ENCODE peak calls at places on chromosomes 5 and 9, in nine cellular contexts. L is AG04449, G is GM20000, Z is endodermal cell, K is MM.1S, V is lower leg skin, W is heart right ventricle, O is fibroblast of the aortic adventitia, J is AG10803. H is an unnamed sample.
A peak's percentile ranks its signal among the peaks of the same experiment; 100 is the strongest.

GRCh38 chr9:71984388-71985069 is 73.1 kb downstream of the C9orf85 start:
- DNase-seq in J (peak; percentile 90), K (no peak), Z (peak; percentile 65), W (peak; percentile 64), V (no peak), G (no peak), O (peak; percentile 60), L (peak; percentile 29), H (no peak)

GRCh38 chr9:92590386-92590785 is 54.6 kb upstream of the ECM2 start:
- DNase-seq in J (peak; percentile 60), W (peak; percentile 84), K (no peak), L (no peak), V (peak; percentile 76), O (peak; percentile 85), Z (no peak), G (no peak), H (no peak)

GRCh38 chr5:8458038-8458383 is 589.1 kb downstream of the MTRR start:
- DNase-seq in V (no peak), L (no peak), W (no peak), G (peak; percentile 10), O (peak; percentile 25), K (no peak), Z (no peak), J (peak; percentile 27), H (no peak)

GRCh38 chr5:121182788-121183490 is 668.7 kb upstream of the FTMT start:
- DNase-seq in O (peak; percentile 1), Z (no peak), V (no peak), L (no peak), K (no peak), G (no peak), J (no peak), W (no peak), H (no peak)

GRCh38 chr5:123299124-123299523 is 124.1 kb downstream of the CEP120 start:
- DNase-seq in J (no peak), O (no peak), K (no peak), V (no peak), L (no peak), Z (no peak), G (no peak), W (no peak), H (no peak)

GRCh38 chr5:116532762-116533525 is 41.7 kb downstream of the SEMA6A start:
- DNase-seq in K (no peak), W (no peak), G (no peak), O (no peak), V (no peak), Z (no peak), L (no peak), J (no peak), H (no peak)

GRCh38 chr9:119736478-119737454 is 367.5 kb upstream of the BRINP1 start:
- DNase-seq in G (peak; percentile 57), Z (no peak), K (no peak), W (no peak), O (no peak), V (no peak), L (no peak), J (no peak), H (no peak)

GRCh38 chr9:17462869-17463464 is 115.9 kb upstream of the SH3GL2 start:
- DNase-seq in L (peak; percentile 16), G (peak; percentile 13), W (peak; percentile 27), J (peak; percentile 65), V (peak; percentile 26), O (peak; percentile 80), Z (peak; percentile 57), K (peak; percentile 13), H (no peak)

GRCh38 chr9:17484906-17485305 is 94.0 kb upstream of the SH3GL2 start:
- DNase-seq in L (peak; percentile 19), O (no peak), G (no peak), V (no peak), Z (no peak), J (peak; percentile 29), W (no peak), K (no peak), H (no peak)

GRCh38 chr9:110266786-110267185 is 10.5 kb upstream of the TXN start:
- DNase-seq in G (no peak), L (no peak), W (no peak), Z (no peak), K (no peak), V (no peak), J (no peak), O (no peak), H (no peak)

GRCh38 chr5:115543931-115544370 is 624 bp downstream of the FEM1C start:
- DNase-seq in J (peak; percentile 54), L (no peak), G (peak; percentile 57), O (peak; percentile 70), W (peak; percentile 52), K (peak; percentile 83), V (peak; percentile 57), Z (no peak), H (no peak)

GRCh38 chr5:56142620-56143431 is 90.3 kb downstream of the ANKRD55 start:
- DNase-seq in G (peak; percentile 15), Z (no peak), J (no peak), V (no peak), W (no peak), K (peak; percentile 97), L (no peak), O (no peak), H (no peak)

GRCh38 chr5:37835400-37835973 is 4.4 kb downstream of the GDNF start:
- DNase-seq in K (no peak), J (no peak), L (no peak), V (no peak), W (no peak), O (no peak), G (no peak), Z (no peak), H (no peak)

GRCh38 chr9:11142965-11143738 is 530.4 kb upstream of the PTPRD start:
- DNase-seq in L (no peak), O (no peak), J (no peak), K (no peak), Z (no peak), G (no peak), W (no peak), V (no peak), H (no peak)

GRCh38 chr9:11144750-11145149 is 531.9 kb upstream of the PTPRD start:
- DNase-seq in J (no peak), W (no peak), L (no peak), O (no peak), K (no peak), Z (no peak), V (no peak), G (no peak), H (no peak)

GRCh38 chr9:11148189-11148588 is 535.4 kb upstream of the PTPRD start:
- DNase-seq in G (no peak), V (no peak), O (no peak), J (no peak), W (no peak), L (no peak), Z (no peak), K (no peak), H (no peak)

GRCh38 chr9:11149065-11149464 is 536.3 kb upstream of the PTPRD start:
- DNase-seq in W (no peak), J (no peak), Z (peak; percentile 84), V (no peak), K (no peak), G (no peak), O (no peak), L (no peak), H (no peak)
- TF ChIP-seq CTCF in W (no peak), J (no peak), Z (peak; percentile 71), V (no peak), K (peak; percentile 5), G (no peak), O (no peak), L (no peak), H (peak; percentile 24)

DNA sequence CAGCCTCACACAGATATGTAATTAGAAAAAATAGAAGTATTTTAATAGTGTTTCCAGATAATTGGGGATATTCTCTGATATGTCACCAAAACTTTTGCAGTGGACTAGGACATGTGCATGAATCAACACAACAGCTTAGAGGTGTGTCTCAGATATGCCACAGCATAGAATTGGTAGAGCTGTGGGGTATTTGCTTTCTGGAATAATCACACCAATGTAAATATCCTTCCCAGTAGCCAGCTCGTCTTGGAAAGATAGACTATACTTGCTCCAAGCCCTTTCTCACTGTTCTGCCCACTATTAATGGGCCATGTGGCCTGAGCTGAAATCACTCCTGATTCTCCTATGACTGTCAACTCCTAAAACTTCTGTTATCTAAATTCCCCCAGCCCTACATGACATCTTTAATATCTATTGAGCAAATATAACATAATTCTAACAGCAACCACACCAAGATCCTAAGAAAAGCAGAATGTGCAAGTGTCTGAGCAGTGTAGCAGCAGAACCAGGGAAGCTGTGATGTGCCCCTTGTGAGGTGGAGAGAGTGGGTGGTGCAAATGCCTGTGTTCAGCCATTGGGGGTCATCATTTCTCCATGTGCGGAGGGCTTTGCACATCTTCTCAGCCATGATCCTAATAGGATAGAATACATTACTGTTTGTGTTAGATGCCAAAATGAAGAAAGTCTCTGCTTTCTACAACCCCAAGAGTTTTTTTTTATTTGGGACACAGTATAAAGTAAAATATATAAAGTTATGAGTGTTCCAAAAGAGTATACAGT is 65.0 kb downstream of the MELK start:
- DNase-seq in J (no peak), V (no peak), O (peak; percentile 6), K (no peak), G (no peak), L (no peak), W (no peak), Z (no peak), H (no peak)
- TF ChIP-seq CTCF in J (no peak), V (no peak), O (no peak), K (no peak), G (peak; percentile 35), L (no peak), W (no peak), Z (peak; percentile 24), H (peak; percentile 23)

GRCh38 chr9:136138566-136138965 is 19.9 kb upstream of the TMEM250 start:
- DNase-seq in L (no peak), V (no peak), Z (peak; percentile 95), O (no peak), K (no peak), G (peak; percentile 74), J (no peak), W (no peak), H (peak; percentile 92)
- TF ChIP-seq CTCF in L (peak; percentile 16), V (no peak), Z (peak; percentile 88), O (peak; percentile 20), K (peak; percentile 34), G (peak; percentile 19), J (peak; percentile 20), W (no peak), H (peak; percentile 56)

GRCh38 chr5:150153957-150154617 is 1.6 kb downstream of the PDGFRB start:
- DNase-seq in K (no peak), Z (peak; percentile 72), G (no peak), L (no peak), O (peak; percentile 78), V (no peak), J (peak; percentile 82), W (no peak), H (no peak)

GRCh38 chr5:150153483-150153882 is 2.2 kb downstream of the PDGFRB start:
- DNase-seq in W (no peak), L (no peak), J (no peak), V (no peak), K (no peak), Z (peak; percentile 53), G (no peak), O (no peak), H (no peak)

GRCh38 chr5:150156033-150156381 is 362 bp upstream of the PDGFRB start:
- DNase-seq in V (no peak), O (no peak), G (no peak), K (no peak), W (peak; percentile 45), J (no peak), L (no peak), Z (no peak), H (no peak)

GRCh38 chr5:150155258-150156032 is at the start of gene PDGFRB:
- DNase-seq in L (no peak), O (peak; percentile 97), J (peak; percentile 95), Z (peak; percentile 90), G (peak; percentile 78), V (peak; percentile 87), K (peak; percentile 24), W (peak; percentile 91), H (peak; percentile 42)

GRCh38 chr5:150154618-150155134 is 969 bp downstream of the PDGFRB start:
- DNase-seq in G (no peak), Z (peak; percentile 74), O (no peak), K (no peak), J (no peak), L (no peak), V (no peak), W (no peak), H (no peak)
- TF ChIP-seq CTCF in G (no peak), Z (peak; percentile 40), O (peak; percentile 26), K (no peak), J (peak; percentile 1), L (no peak), V (no peak), W (no peak), H (no peak)

H was measured in D721Med.